ENCODE peak calls at places on chromosome 4, in four cellular contexts. V is HL-60, P is K562, G is GM23338. A is an unnamed sample.

GRCh38 chr4:15655223-15656037 is at the start of gene FBXL5:
- DNase-seq in P (peak; percentile 95), G (peak; percentile 90), V (peak; percentile 72), A (peak; percentile 99)

GRCh38 chr4:145481164-145481941 is at the start of gene SMAD1:
- DNase-seq in P (peak; percentile 13), V (no peak), G (peak; percentile 84), A (peak; percentile 88)

GRCh38 chr4:11791808-11792207 is 363.1 kb upstream of the HS3ST1 start:
- DNase-seq in P (no peak), G (no peak), V (no peak), A (no peak)

GRCh38 chr4:177442623-177443155 is 452 bp upstream of the AGA start:
- DNase-seq in P (no peak), V (no peak), G (no peak), A (peak; percentile 16)

GRCh38 chr4:56410247-56410646 is 23.0 kb upstream of the AASDH start:
- DNase-seq in V (no peak), G (peak; percentile 94), P (peak; percentile 17), A (peak; percentile 69)

GRCh38 chr4:101670897-101671296 is 119.6 kb upstream of the BANK1 start:
- DNase-seq in V (no peak), G (no peak), P (no peak), A (no peak)

GRCh38 chr4:17065821-17066220 is 167.4 kb upstream of the LDB2 start:
- DNase-seq in G (no peak), V (no peak), P (no peak), A (no peak)

GRCh38 chr4:25982962-25983361 is 68.9 kb downstream of the SMIM20 start:
- DNase-seq in G (no peak), P (no peak), V (no peak), A (no peak)

GRCh38 chr4:123699823-123700822 is 303.5 kb downstream of the SPRY1 start:
- DNase-seq in P (no peak), G (no peak), V (no peak), A (no peak)

GRCh38 chr4:54152846-54153600 is 53.1 kb downstream of the GSX2 start:
- DNase-seq in P (no peak), V (no peak), G (no peak), A (no peak)

GRCh38 chr4:111434581-111434980 is 710.7 kb upstream of the FAM241A start:
- DNase-seq in P (no peak), V (no peak), G (no peak), A (no peak)

GRCh38 chr4:24262616-24263015 is 321.7 kb downstream of the DHX15 start:
- DNase-seq in G (no peak), V (no peak), P (no peak), A (no peak)

GRCh38 chr4:105659190-105659589 is 49.3 kb downstream of the INTS12 start:
- DNase-seq in P (no peak), G (no peak), V (no peak), A (no peak)

DNA sequence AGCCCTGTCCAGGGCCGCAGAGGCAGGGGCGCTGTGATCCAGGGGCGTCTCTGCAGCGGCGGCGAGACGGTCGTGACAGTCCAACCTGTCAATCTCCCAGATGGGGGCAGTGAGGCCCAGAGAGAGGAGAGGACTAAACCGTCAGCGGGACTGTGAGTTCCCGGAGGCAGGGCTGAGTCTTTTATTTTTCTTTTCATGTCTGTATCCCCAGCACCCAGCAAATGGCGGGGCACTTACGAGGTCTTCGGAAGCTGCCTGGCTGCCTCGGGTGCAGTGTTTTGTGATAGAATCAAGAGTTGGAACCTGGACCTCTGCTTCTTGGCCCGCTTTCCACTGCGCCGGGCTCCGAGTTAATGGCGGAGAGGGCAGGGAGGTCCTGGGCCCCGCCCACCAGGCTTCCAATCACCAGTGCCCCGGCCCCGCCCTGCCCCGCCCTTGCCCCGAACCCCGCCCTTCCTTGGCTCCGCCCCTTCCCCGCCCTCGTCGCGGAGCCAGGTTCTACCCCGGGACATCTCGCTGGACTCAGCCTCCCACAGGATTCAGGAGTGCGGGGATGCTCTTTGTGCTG is 35.3 kb upstream of the GRPEL1 start:
- DNase-seq in G (peak; percentile 95), V (peak; percentile 45), P (peak; percentile 99), A (peak; percentile 98)
- TF ChIP-seq REST in G (no peak), V (no peak), P (no peak), A (no peak)

DNA sequence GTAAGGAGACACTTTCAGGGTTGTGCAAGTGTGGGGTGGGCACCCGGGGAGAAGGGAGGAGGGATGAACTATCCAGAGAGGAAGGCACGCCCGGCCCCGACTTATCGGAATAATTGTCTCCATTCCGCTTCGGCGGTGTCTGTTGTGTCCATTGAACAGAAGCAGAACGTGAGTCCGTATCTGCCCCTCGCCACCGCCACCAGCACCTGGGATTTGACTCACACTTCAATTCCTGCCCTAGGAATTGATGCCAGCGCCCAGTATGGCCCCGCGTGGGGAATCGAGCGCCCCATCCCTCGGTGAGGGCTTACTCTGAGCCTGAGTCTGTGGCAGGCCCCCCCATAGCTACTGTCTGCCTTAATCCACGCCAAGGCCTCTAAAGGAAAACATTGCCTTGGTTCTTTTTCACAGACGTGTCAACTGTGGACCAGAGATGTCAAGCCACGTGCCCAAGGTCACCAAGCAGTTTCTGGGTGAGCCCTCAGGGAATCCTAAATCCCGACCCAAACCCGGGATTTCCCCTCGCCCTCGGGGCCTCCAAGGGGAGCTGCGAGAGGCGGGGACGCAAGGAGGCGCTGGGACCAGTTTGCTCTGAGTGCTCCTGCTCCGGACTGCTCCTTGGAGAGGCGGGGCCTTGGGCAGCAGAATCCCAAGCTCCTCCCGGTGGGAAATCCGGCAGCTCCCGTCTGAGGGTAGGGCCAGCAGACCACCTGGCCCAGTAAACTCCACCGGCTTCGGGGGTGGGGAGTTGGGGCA is 12.9 kb downstream of the MSX1 start:
- DNase-seq in P (no peak), G (peak; percentile 88), V (no peak), A (no peak)
- H3K27me3 ChIP-seq in P (peaks cover 86% of the 10 kb centered on the region), G (peaks cover 100% of the 10 kb centered on the region), V (peaks cover 64% of the 10 kb centered on the region), A (peaks cover 83% of the 10 kb centered on the region)

GRCh38 chr4:9925750-9926439 is 95.4 kb downstream of the SLC2A9 start:
- DNase-seq in V (no peak), G (no peak), P (no peak), A (no peak)
- TF ChIP-seq REST in V (no peak), G (no peak), P (no peak), A (no peak)

GRCh38 chr4:4390046-4390445 is 3.1 kb downstream of the NSG1 start:
- DNase-seq in V (no peak), G (no peak), P (no peak), A (no peak)
- H3K27me3 ChIP-seq in V (peaks cover 44% of the 10 kb centered on the region), G (peaks cover 33% of the 10 kb centered on the region), P (peaks cover 87% of the 10 kb centered on the region), A (no peaks in the 10 kb centered on the region)